ENCODE peak calls at places on chromosomes 4 and X, in seven cellular contexts. H, S, A, L, Q, Y and E are unnamed samples.

GRCh38 chr4:155085843-155086530 is 122.4 kb upstream of the NPY2R start:
- DNase-seq in H (no peak), S (no peak), A (no peak), L (no peak), Q (no peak), Y (no peak), E (no peak)

GRCh38 chr4:121913667-121914066 is 38.2 kb downstream of the TRPC3 start:
- DNase-seq in H (no peak), S (no peak), A (no peak), L (no peak), Q (no peak), Y (no peak), E (no peak)

GRCh38 chr4:121726642-121727268 is 30.0 kb upstream of the ANXA5 start:
- DNase-seq in H (no peak), S (no peak), A (no peak), L (no peak), Q (no peak), Y (peak), E (no peak)

GRCh38 chr4:13540446-13541175 is 3.7 kb downstream of the NKX3-2 start:
- DNase-seq in H (no peak), S (no peak), A (no peak), L (no peak), Q (no peak), Y (no peak), E (no peak)

GRCh38 chr4:71184195-71184781 is 154.5 kb upstream of the SLC4A4 start:
- DNase-seq in H (peak), S (no peak), A (peak), L (no peak), Q (no peak), Y (peak), E (no peak)

GRCh38 chr4:78308517-78308916 is 243.1 kb upstream of the ANXA3 start:
- DNase-seq in H (no peak), S (no peak), A (no peak), L (no peak), Q (no peak), Y (no peak), E (no peak)

GRCh38 chr4:186701273-186701672 is 22.4 kb downstream of the FAT1 start:
- DNase-seq in H (peak), S (peak), A (peak), L (peak), Q (peak), Y (no peak), E (no peak)

GRCh38 chrX:135384161-135384836 is 37.4 kb upstream of the SMIM10L2A start:
- DNase-seq in H (no peak), S (no peak), A (no peak), L (no peak), Q (no peak), Y (peak), E (no peak)

GRCh38 chr4:38691251-38692008 is 27.4 kb downstream of the KLF3 start:
- DNase-seq in H (peak), S (no peak), A (no peak), L (no peak), Q (no peak), Y (no peak), E (peak)

DNA sequence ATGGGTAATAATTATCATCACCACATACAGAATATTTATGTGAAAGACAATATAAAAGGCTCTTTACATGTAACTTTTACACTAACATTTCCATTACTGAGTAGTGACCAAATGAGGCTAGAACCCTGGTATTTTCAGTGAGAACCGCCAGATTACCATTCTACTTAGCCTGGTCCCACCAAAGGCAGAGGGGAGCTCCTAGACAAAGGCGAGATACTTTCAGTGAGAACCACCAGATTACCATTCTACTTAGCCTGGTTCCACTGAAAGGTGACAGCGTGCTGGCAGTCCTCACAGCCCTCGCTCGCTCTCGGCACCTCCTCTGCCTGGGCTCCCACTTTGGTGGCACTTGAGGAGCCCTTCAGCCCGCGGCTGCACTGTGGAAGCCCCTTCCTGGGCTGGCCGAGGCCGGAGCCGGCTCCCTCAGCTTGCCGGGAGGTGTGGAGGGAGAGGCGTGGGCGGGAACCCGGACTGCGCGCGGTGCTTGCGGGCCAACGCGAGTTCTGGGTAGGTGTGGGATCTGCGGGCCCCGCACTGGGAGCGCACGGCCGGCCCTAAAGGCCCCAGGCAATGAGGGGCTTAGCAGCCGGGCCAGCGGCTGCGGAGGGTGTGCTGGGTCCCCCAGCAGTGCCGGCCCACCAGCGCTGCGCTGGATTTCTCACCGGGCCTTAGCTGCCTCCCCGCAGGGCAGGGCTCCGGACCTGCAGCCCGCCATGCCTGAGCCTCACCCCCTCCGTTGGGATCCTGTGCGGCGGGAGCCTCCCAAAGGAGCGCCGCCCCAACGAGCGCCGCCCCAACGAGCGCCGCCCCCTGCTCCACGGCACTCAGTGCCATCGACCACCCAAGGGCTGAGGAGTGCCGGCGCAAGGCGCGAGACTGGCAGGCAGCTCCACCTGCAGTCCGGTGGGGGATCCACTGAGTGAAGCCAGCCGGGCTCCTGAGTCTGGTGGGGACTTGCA is 1276.1 kb downstream of the PCDH7 start:
- DNase-seq in H (no peak), S (no peak), A (no peak), L (no peak), Q (peak), Y (peak), E (no peak)
- TF ChIP-seq CTCF in H (no peak), S (no peak), A (no peak), L (no peak), Q (no peak), Y (no peak), E (no peak)

DNA sequence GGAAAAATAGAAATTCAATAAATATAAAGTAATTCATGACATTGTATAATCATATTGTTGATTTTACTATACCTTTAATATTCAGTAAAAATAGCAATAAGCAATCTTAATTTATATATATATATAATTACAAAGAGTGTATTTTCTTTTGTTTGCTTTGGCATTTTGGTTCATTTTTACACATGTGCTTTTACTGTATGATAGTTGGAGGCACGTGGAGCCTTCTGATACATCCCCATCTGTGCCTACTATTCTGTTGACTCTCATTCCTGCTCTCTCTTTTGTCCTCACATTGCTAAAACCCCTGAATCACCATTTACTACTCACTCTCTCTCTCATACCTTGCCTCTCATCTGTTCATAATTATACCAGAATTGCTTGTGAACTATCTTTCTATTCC is 106.4 kb upstream of the NDST4 start:
- DNase-seq in H (no peak), S (no peak), A (no peak), L (no peak), Q (no peak), Y (no peak), E (no peak)
- H3K4me3 ChIP-seq in H (no peak), S (no peak), A (no peak), L (no peak), Q (no peak), Y (no peak), E (no peak)

GRCh38 chr4:59161249-59161648 is 2038.9 kb upstream of the ADGRL3 start:
- DNase-seq in H (no peak), S (no peak), A (no peak), L (no peak), Q (no peak), Y (peak), E (no peak)
- TF ChIP-seq CTCF in H (no peak), S (no peak), A (no peak), L (no peak), Q (no peak), Y (peak), E (no peak)

GRCh38 chrX:154648931-154649863 is 4.2 kb downstream of the CTAG2 start:
- DNase-seq in H (no peak), S (no peak), A (no peak), L (no peak), Q (no peak), Y (no peak), E (no peak)
- H3K4me3 ChIP-seq in H (no peak), S (no peak), A (no peak), L (no peak), Q (no peak), Y (no peak), E (no peak)

DNA sequence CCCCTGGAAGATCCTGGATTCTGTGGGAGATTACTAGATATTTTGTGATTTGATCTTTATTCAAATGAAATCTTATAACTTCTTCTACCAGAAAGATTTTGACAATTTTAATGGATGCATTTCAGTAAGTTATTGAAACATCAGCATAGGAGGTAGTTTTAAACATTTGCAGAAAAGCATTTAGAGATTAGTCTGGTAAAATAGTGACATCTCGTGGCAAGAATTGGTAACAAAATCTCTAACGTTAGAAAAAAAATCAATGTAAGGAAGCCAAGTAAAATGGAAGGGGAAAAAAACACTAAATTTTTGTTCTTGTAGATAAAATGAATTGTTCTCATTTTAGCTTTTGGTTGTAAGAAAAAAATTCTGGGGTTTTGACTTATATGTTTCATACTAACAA is 73.3 kb downstream of the TASL start:
- DNase-seq in H (no peak), S (no peak), A (no peak), L (no peak), Q (no peak), Y (peak), E (no peak)
- TF ChIP-seq CTCF in H (peak), S (no peak), A (peak), L (peak), Q (no peak), Y (no peak), E (no peak)

DNA sequence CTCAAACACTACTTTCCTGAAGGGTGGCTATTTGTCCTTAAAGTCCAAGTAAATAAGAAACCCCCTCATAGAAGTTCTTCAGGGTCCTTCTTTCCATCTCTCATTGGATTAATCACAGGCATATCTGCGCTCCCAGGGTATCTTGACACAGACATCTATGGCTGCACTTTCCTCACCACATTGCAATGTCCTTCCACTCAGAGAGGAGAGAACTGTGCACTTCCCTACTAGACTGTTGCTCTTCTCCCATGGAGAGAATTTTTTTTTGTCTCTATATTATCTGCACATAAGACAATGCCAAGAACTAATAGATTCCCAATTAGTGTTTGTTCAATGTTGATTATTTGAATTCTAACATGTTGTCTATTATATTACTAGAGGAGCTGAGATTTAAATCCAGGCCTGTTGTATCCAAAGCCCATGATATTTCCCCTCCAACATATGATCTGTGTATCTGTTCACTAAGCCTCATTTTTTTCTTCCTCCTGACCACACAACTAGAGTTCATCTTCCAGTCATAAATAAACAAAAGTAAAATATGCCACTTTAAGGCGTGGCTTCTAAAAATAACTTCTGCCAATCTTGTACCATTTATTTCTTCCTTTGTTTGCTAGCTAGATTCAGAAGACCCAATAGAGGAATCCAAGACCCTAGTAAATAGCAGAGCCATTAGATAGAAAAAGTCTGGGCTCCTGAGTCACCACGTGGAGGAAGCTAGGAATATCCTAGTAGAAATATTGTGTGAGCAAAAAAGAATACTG is 61.5 kb upstream of the FAM241A start:
- DNase-seq in H (no peak), S (no peak), A (no peak), L (no peak), Q (no peak), Y (no peak), E (no peak)
- H3K4me3 ChIP-seq in H (no peak), S (no peak), A (no peak), L (no peak), Q (no peak), Y (no peak), E (no peak)

GRCh38 chrX:24693453-24694202 is at the start of gene POLA1:
- DNase-seq in H (peak), S (peak), A (peak), L (peak), Q (peak), Y (peak), E (peak)
- TF ChIP-seq CTCF in H (peak), S (no peak), A (no peak), L (no peak), Q (no peak), Y (no peak), E (peak)

GRCh38 chrX:48913605-48914366 is 2.3 kb upstream of the SLC35A2 start:
- DNase-seq in H (no peak), S (no peak), A (no peak), L (no peak), Q (peak), Y (no peak), E (no peak)

GRCh38 chrX:48910926-48911406 is 480 bp downstream of the SLC35A2 start:
- DNase-seq in H (no peak), S (no peak), A (no peak), L (no peak), Q (no peak), Y (peak), E (no peak)

GRCh38 chrX:48909703-48910102 is 1.7 kb downstream of the SLC35A2 start:
- DNase-seq in H (no peak), S (no peak), A (no peak), L (no peak), Q (peak), Y (no peak), E (no peak)

GRCh38 chrX:48908600-48908999 is 2.8 kb downstream of the SLC35A2 start:
- DNase-seq in H (no peak), S (no peak), A (no peak), L (no peak), Q (no peak), Y (no peak), E (no peak)

DNA sequence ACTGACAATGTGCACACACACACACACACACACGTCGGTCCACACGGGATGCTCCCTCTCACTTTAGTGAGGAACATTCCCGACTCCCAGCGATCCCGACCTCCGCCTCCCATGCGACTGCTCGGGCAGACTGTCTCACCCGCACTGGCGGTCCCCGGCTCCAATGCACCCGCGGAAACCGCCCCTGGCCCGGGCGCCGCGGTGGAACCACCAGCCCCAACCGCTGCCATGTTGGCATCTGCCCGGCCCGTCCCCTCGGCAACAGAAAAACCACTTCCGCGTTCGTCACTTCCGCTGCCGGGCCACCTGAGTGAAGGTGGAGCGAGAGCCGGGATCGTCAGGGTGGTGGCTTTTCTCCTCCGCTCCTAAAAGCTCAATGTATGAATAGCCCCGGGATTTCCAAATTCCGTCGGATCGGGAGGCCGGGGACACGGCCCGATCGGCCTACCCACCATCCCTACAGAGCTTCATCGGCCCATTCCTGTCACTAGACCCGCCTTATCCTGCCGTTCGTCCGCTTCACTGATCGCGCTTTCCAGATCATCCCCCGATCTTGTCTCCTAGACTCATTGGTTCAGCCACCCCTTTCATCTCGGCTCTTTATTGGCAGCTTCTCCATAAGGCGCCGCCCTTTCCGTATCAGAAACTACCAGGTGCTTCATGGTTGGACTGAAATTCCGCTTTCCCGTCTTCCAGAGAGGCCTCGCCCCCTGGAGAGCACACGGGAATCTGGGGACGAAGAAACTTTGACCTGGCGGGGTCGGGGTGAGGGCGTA is at the start of gene SLC35A2:
- DNase-seq in H (peak), S (peak), A (peak), L (peak), Q (peak), Y (peak), E (no peak)
- H3K4me3 ChIP-seq in H (peak), S (peak), A (peak), L (peak), Q (peak), Y (peak), E (peak)

GRCh38 chr4:26404597-26405323 is 83.9 kb downstream of the RBPJ start:
- DNase-seq in H (no peak), S (no peak), A (no peak), L (no peak), Q (no peak), Y (no peak), E (no peak)
- TF ChIP-seq CTCF in H (peak), S (no peak), A (no peak), L (no peak), Q (no peak), Y (no peak), E (no peak)

GRCh38 chr4:76753814-76754213 is 144.1 kb downstream of the SOWAHB start:
- DNase-seq in H (no peak), S (no peak), A (no peak), L (no peak), Q (no peak), Y (no peak), E (peak)
- H3K4me3 ChIP-seq in H (no peak), S (peak), A (no peak), L (no peak), Q (no peak), Y (no peak), E (no peak)